ENCODE peak calls at places on chromosomes 11 and 22, in six cellular contexts. One of them, this sample, is unnamed.

GRCh38 chr11:112902411-112903011 is 58.7 kb upstream of the NCAM1 start:
- DNase-seq in heart right ventricle: no peak
- DNase-seq in cerebellum: no peak
- DNase-seq in cardiac muscle cell: no peak
- DNase-seq in astrocyte of the cerebellum: no peak
- DNase-seq in DMS79 treated with DMSO at 0.1 percent for 48 hours: no peak
- DNase-seq in this sample: no peak

GRCh38 chr22:50253941-50254340 is 2.9 kb upstream of the HDAC10 start:
- DNase-seq in heart right ventricle: no peak
- DNase-seq in cerebellum: no peak
- DNase-seq in cardiac muscle cell: no peak
- DNase-seq in astrocyte of the cerebellum: no peak
- DNase-seq in DMS79 treated with DMSO at 0.1 percent for 48 hours: no peak
- DNase-seq in this sample: no peak

GRCh38 chr11:75280770-75281468 is 40.3 kb downstream of the TPBGL start:
- DNase-seq in heart right ventricle: no peak
- DNase-seq in cerebellum: no peak
- DNase-seq in cardiac muscle cell: no peak
- DNase-seq in astrocyte of the cerebellum: no peak
- DNase-seq in DMS79 treated with DMSO at 0.1 percent for 48 hours: no peak
- DNase-seq in this sample: peak

GRCh38 chr11:111944651-111945051 is 7.5 kb downstream of the DIXDC1 start:
- DNase-seq in heart right ventricle: no peak
- DNase-seq in cerebellum: no peak
- DNase-seq in cardiac muscle cell: no peak
- DNase-seq in astrocyte of the cerebellum: peak
- DNase-seq in DMS79 treated with DMSO at 0.1 percent for 48 hours: no peak
- DNase-seq in this sample: no peak

GRCh38 chr11:126063510-126063858 is 818 bp upstream of the CDON start:
- DNase-seq in heart right ventricle: no peak
- DNase-seq in cerebellum: no peak
- DNase-seq in cardiac muscle cell: no peak
- DNase-seq in astrocyte of the cerebellum: no peak
- DNase-seq in DMS79 treated with DMSO at 0.1 percent for 48 hours: peak
- DNase-seq in this sample: no peak

GRCh38 chr11:116887909-116888556 is 50.6 kb upstream of the APOA1 start:
- DNase-seq in heart right ventricle: no peak
- DNase-seq in cerebellum: no peak
- DNase-seq in cardiac muscle cell: peak
- DNase-seq in astrocyte of the cerebellum: no peak
- DNase-seq in DMS79 treated with DMSO at 0.1 percent for 48 hours: no peak
- DNase-seq in this sample: no peak

GRCh38 chr22:35966314-35967045 is 62.1 kb downstream of the RBFOX2 start:
- DNase-seq in heart right ventricle: no peak
- DNase-seq in cerebellum: no peak
- DNase-seq in cardiac muscle cell: no peak
- DNase-seq in astrocyte of the cerebellum: no peak
- DNase-seq in DMS79 treated with DMSO at 0.1 percent for 48 hours: no peak
- DNase-seq in this sample: no peak

GRCh38 chr11:59822989-59823566 is 12.5 kb upstream of the MRPL16 start:
- DNase-seq in heart right ventricle: no peak
- DNase-seq in cerebellum: peak
- DNase-seq in cardiac muscle cell: peak
- DNase-seq in astrocyte of the cerebellum: no peak
- DNase-seq in DMS79 treated with DMSO at 0.1 percent for 48 hours: no peak
- DNase-seq in this sample: peak

GRCh38 chr11:70381872-70382842 is 16.2 kb upstream of the CTTN start:
- DNase-seq in heart right ventricle: no peak
- DNase-seq in cerebellum: no peak
- DNase-seq in cardiac muscle cell: no peak
- DNase-seq in astrocyte of the cerebellum: peak
- DNase-seq in DMS79 treated with DMSO at 0.1 percent for 48 hours: no peak
- DNase-seq in this sample: no peak

GRCh38 chr11:45983471-45983845 is 61.0 kb downstream of the LARGE2 start:
- DNase-seq in heart right ventricle: no peak
- DNase-seq in cerebellum: peak
- DNase-seq in cardiac muscle cell: no peak
- DNase-seq in astrocyte of the cerebellum: no peak
- DNase-seq in DMS79 treated with DMSO at 0.1 percent for 48 hours: no peak
- DNase-seq in this sample: no peak

GRCh38 chr11:123653405-123653996 is 923 bp downstream of the SCN3B start:
- DNase-seq in heart right ventricle: no peak
- DNase-seq in cerebellum: peak
- DNase-seq in cardiac muscle cell: no peak
- DNase-seq in astrocyte of the cerebellum: no peak
- DNase-seq in DMS79 treated with DMSO at 0.1 percent for 48 hours: peak
- DNase-seq in this sample: peak